ENCODE peak calls at places on chromosomes 16 and 17, in seven cellular contexts. D is GM04504, R is NCI-H526 treated with DMSO at 0.1 percent for 48 hours, U is amniotic stem cell, O is NCI-H345, A is HL-60, W is posterior cingulate gyrus. Q is an unnamed sample.

GRCh38 chr16:84277244-84277823 is 17.3 kb upstream of the WFDC1 start:
- DNase-seq in D (no peak), R (no peak), U (peak), O (peak), A (peak), W (peak), Q (no peak)

GRCh38 chr16:31696968-31697743 is 169.5 kb downstream of the AHSP start:
- DNase-seq in D (peak), R (peak), U (no peak), O (peak), A (no peak), W (no peak), Q (no peak)

GRCh38 chr17:65365209-65365608 is 196.2 kb downstream of the AXIN2 start:
- DNase-seq in D (no peak), R (no peak), U (no peak), O (no peak), A (no peak), W (no peak), Q (no peak)

GRCh38 chr17:35743911-35744328 is 9.1 kb downstream of the GAS2L2 start:
- DNase-seq in D (no peak), R (no peak), U (no peak), O (no peak), A (peak), W (no peak), Q (no peak)

GRCh38 chr16:3652373-3653037 is 2.0 kb upstream of the DNASE1 start:
- DNase-seq in D (no peak), R (no peak), U (no peak), O (no peak), A (no peak), W (peak), Q (no peak)

GRCh38 chr16:15887283-15887682 is 1.1 kb downstream of the CEP20 start:
- DNase-seq in D (no peak), R (no peak), U (no peak), O (no peak), A (no peak), W (no peak), Q (no peak)

GRCh38 chr16:80899804-80900592 is 95.6 kb upstream of the CDYL2 start:
- DNase-seq in D (no peak), R (no peak), U (peak), O (no peak), A (no peak), W (peak), Q (no peak)

GRCh38 chr17:41966453-41967140 is at the start of gene CNP:
- DNase-seq in D (peak), R (peak), U (peak), O (peak), A (peak), W (peak), Q (peak)

GRCh38 chr17:18859256-18859655 is 1.3 kb downstream of the PRPSAP2 start:
- DNase-seq in D (no peak), R (no peak), U (no peak), O (no peak), A (no peak), W (no peak), Q (peak)

GRCh38 chr16:66521951-66522771 is 27.8 kb downstream of the TK2 start:
- DNase-seq in D (no peak), R (no peak), U (no peak), O (no peak), A (peak), W (no peak), Q (peak)

GRCh38 chr17:7667616-7668406 is 17.1 kb downstream of the ATP1B2 start:
- DNase-seq in D (no peak), R (no peak), U (no peak), O (no peak), A (no peak), W (peak), Q (no peak)

GRCh38 chr16:80174416-80174815 is 366.4 kb upstream of the DYNLRB2 start:
- DNase-seq in D (peak), R (no peak), U (peak), O (no peak), A (no peak), W (no peak), Q (no peak)

GRCh38 chr16:66367968-66368891 is 1.7 kb downstream of the CDH5 start:
- DNase-seq in D (no peak), R (no peak), U (no peak), O (no peak), A (no peak), W (no peak), Q (no peak)

GRCh38 chr17:10117581-10118001 is 80.8 kb downstream of the GAS7 start:
- DNase-seq in D (no peak), R (peak), U (no peak), O (no peak), A (peak), W (peak), Q (no peak)

GRCh38 chr17:76382803-76383644 is 1.4 kb upstream of the SPHK1 start:
- DNase-seq in D (peak), R (no peak), U (peak), O (no peak), A (no peak), W (no peak), Q (no peak)

GRCh38 chr17:67920212-67920611 is 76.1 kb downstream of the C17orf58 start:
- DNase-seq in D (no peak), R (no peak), U (no peak), O (no peak), A (no peak), W (no peak), Q (no peak)

GRCh38 chr16:48907906-48908634 is 298.1 kb upstream of the N4BP1 start:
- DNase-seq in D (no peak), R (no peak), U (no peak), O (no peak), A (no peak), W (no peak), Q (no peak)

GRCh38 chr16:58198022-58198683 is at the start of gene CSNK2A2:
- DNase-seq in D (peak), R (peak), U (peak), O (peak), A (peak), W (peak), Q (no peak)

GRCh38 chr16:28604186-28604565 is 5.7 kb downstream of the SULT1A1 start:
- DNase-seq in D (no peak), R (no peak), U (no peak), O (no peak), A (no peak), W (peak), Q (no peak)

GRCh38 chr17:4566785-4567184 is 6.4 kb upstream of the GGT6 start:
- DNase-seq in D (no peak), R (peak), U (peak), O (peak), A (no peak), W (no peak), Q (no peak)

GRCh38 chr17:7004398-7005253 is 7.8 kb upstream of the RNASEK start:
- DNase-seq in D (peak), R (peak), U (peak), O (peak), A (no peak), W (no peak), Q (no peak)

GRCh38 chr16:80056334-80056733 is 455.8 kb upstream of the MAF start:
- DNase-seq in D (peak), R (no peak), U (no peak), O (no peak), A (no peak), W (no peak), Q (no peak)

GRCh38 chr16:53111078-53111776 is 56.4 kb downstream of the CHD9 start:
- DNase-seq in D (no peak), R (no peak), U (no peak), O (no peak), A (no peak), W (no peak), Q (no peak)

GRCh38 chr16:84390131-84390785 is 21.9 kb downstream of the ATP2C2 start:
- DNase-seq in D (no peak), R (no peak), U (no peak), O (no peak), A (no peak), W (no peak), Q (no peak)

GRCh38 chr17:7548585-7549400 is at the start of gene TNFSF12:
- DNase-seq in D (no peak), R (no peak), U (no peak), O (peak), A (no peak), W (peak), Q (no peak)

GRCh38 chr17:63116967-63117366 is 150.9 kb downstream of the TANC2 start:
- DNase-seq in D (no peak), R (no peak), U (no peak), O (no peak), A (no peak), W (peak), Q (no peak)

GRCh38 chr17:29731589-29731929 is 108.8 kb upstream of the CORO6 start:
- DNase-seq in D (no peak), R (no peak), U (no peak), O (no peak), A (no peak), W (no peak), Q (no peak)

GRCh38 chr17:78409191-78409621 is 30.8 kb downstream of the PGS1 start:
- DNase-seq in D (no peak), R (no peak), U (no peak), O (peak), A (no peak), W (no peak), Q (no peak)

GRCh38 chr17:15382866-15383265 is 41.5 kb upstream of the TEKT3 start:
- DNase-seq in D (no peak), R (no peak), U (no peak), O (no peak), A (no peak), W (no peak), Q (no peak)

GRCh38 chr16:82062645-82063058 is 27.6 kb downstream of the HSD17B2 start:
- DNase-seq in D (peak), R (no peak), U (no peak), O (no peak), A (peak), W (no peak), Q (no peak)

Q was measured in SIG-M5.